ENCODE peak calls at places on chromosomes 11 and 22, in seven cellular contexts. O, Z, V, D, E, T and L are unnamed samples.

GRCh38 chr11:66218846-66219620 is 49.4 kb upstream of the RAB1B start:
- DNase-seq in T (no peak), Z (no peak), O (no peak), V (no peak), E (no peak), D (no peak), L (no peak)

GRCh38 chr11:119479685-119480275 is 56.8 kb upstream of the THY1 start:
- DNase-seq in T (peak), O (no peak), Z (no peak), E (peak), D (no peak), V (no peak), L (peak)

GRCh38 chr11:96107143-96107829 is 183.4 kb upstream of the MTMR2 start:
- DNase-seq in E (no peak), Z (no peak), O (no peak), T (no peak), D (no peak), V (no peak), L (no peak)

GRCh38 chr22:29302402-29302680 is 4.1 kb upstream of the GAS2L1 start:
- DNase-seq in Z (no peak), D (no peak), T (no peak), V (no peak), E (no peak), O (no peak), L (no peak)

GRCh38 chr11:45150943-45151342 is 4.5 kb downstream of the PRDM11 start:
- DNase-seq in Z (no peak), T (no peak), E (no peak), V (no peak), O (no peak), D (no peak), L (no peak)

GRCh38 chr11:2256293-2256913 is 14.0 kb downstream of the ASCL2 start:
- DNase-seq in E (no peak), O (no peak), V (no peak), T (no peak), D (no peak), Z (no peak), L (no peak)

GRCh38 chr22:42632096-42632495 is 8.3 kb downstream of the ATP5MGL start:
- DNase-seq in V (no peak), Z (no peak), O (no peak), T (no peak), E (no peak), D (no peak), L (no peak)

GRCh38 chr11:91872216-91872615 is 352.4 kb upstream of the FAT3 start:
- DNase-seq in D (no peak), V (no peak), E (no peak), Z (no peak), T (no peak), O (no peak), L (no peak)

GRCh38 chr11:13972033-13972910 is 9.7 kb downstream of the SPON1 start:
- DNase-seq in V (no peak), O (no peak), E (peak), Z (no peak), T (no peak), D (no peak), L (peak)

GRCh38 chr11:9535189-9535781 is 38.2 kb upstream of the WEE1 start:
- DNase-seq in D (no peak), Z (peak), T (peak), E (peak), O (peak), V (peak), L (peak)